ENCODE peak calls at places on chromosomes 13 and 19, in five cellular contexts. Q is HepG2, R is H1, M is HCT116, E is SK-N-SH. G is an unnamed sample.

GRCh38 chr19:40524655-40525054 is 52.0 kb upstream of the SHKBP1 start:
- DNase-seq in Q (no peak), R (no peak), M (no peak), E (no peak), G (no peak)

GRCh38 chr19:31146546-31147183 is 202.6 kb downstream of the TSHZ3 start:
- DNase-seq in Q (no peak), R (no peak), M (no peak), E (no peak), G (no peak)

GRCh38 chr13:50421457-50422130 is 406.4 kb downstream of the KCNRG start:
- DNase-seq in Q (no peak), R (no peak), M (no peak), E (no peak), G (no peak)

GRCh38 chr19:44303976-44304568 is 753 bp downstream of the ZNF235 start:
- DNase-seq in Q (no peak), R (no peak), M (no peak), E (peak), G (no peak)

GRCh38 chr13:104460553-104460952 is 1394.3 kb upstream of the SLC10A2 start:
- DNase-seq in Q (no peak), R (no peak), M (no peak), E (no peak), G (no peak)

GRCh38 chr19:57334191-57334590 is 13.9 kb downstream of the ZNF543 start:
- DNase-seq in Q (peak), R (no peak), M (no peak), E (no peak), G (no peak)

GRCh38 chr13:37960427-37960826 is 90.9 kb upstream of the TRPC4 start:
- DNase-seq in Q (no peak), R (no peak), M (no peak), E (no peak), G (peak)

GRCh38 chr19:15144046-15144646 is 36.9 kb downstream of the SYDE1 start:
- DNase-seq in Q (no peak), R (no peak), M (no peak), E (no peak), G (no peak)

GRCh38 chr19:29715695-29716581 is 877 bp upstream of the C19orf12 start:
- DNase-seq in Q (peak), R (no peak), M (no peak), E (no peak), G (no peak)

GRCh38 chr19:6455924-6456323 is 3.7 kb downstream of the SLC25A23 start:
- DNase-seq in Q (no peak), R (no peak), M (no peak), E (no peak), G (no peak)

GRCh38 chr19:6424190-6424938 is at the start of gene KHSRP:
- DNase-seq in Q (no peak), R (no peak), M (no peak), E (peak), G (no peak)

GRCh38 chr19:36605101-36605838 is at the start of gene ZNF382:
- DNase-seq in Q (peak), R (no peak), M (no peak), E (peak), G (peak)

GRCh38 chr19:4991538-4991937 is 22.6 kb downstream of the KDM4B start:
- DNase-seq in Q (no peak), R (no peak), M (no peak), E (peak), G (peak)

GRCh38 chr13:110643324-110643723 is 28.0 kb downstream of the NAXD start:
- DNase-seq in Q (no peak), R (no peak), M (no peak), E (no peak), G (no peak)

GRCh38 chr19:48632692-48633147 is 4.5 kb downstream of the DBP start:
- DNase-seq in Q (no peak), R (no peak), M (no peak), E (no peak), G (no peak)

GRCh38 chr13:97567510-97568243 is 133.7 kb downstream of the RAP2A start:
- DNase-seq in Q (peak), R (no peak), M (peak), E (no peak), G (peak)

GRCh38 chr13:108987488-108987887 is 358.1 kb downstream of the MYO16 start:
- DNase-seq in Q (no peak), R (no peak), M (no peak), E (no peak), G (no peak)

GRCh38 chr19:15323496-15324235 is 8.7 kb downstream of the BRD4 start:
- DNase-seq in Q (peak), R (no peak), M (no peak), E (no peak), G (no peak)

GRCh38 chr13:26020536-26021290 is 31.1 kb downstream of the SHISA2 start:
- DNase-seq in Q (no peak), R (no peak), M (no peak), E (no peak), G (no peak)

GRCh38 chr13:35055705-35056104 is 113.6 kb downstream of the NBEA start:
- DNase-seq in Q (no peak), R (no peak), M (no peak), E (no peak), G (no peak)

GRCh38 chr19:12838893-12839656 is 760 bp downstream of the MAST1 start:
- DNase-seq in Q (no peak), R (no peak), M (no peak), E (peak), G (peak)

GRCh38 chr19:4267901-4268815 is 10.9 kb upstream of the SHD start:
- DNase-seq in Q (peak), R (no peak), M (no peak), E (no peak), G (no peak)

GRCh38 chr19:5989388-5990074 is 11.6 kb upstream of the RANBP3 start:
- DNase-seq in Q (no peak), R (no peak), M (no peak), E (no peak), G (no peak)

GRCh38 chr13:73520566-73521290 is 461.9 kb downstream of the KLF5 start:
- DNase-seq in Q (no peak), R (no peak), M (no peak), E (no peak), G (no peak)

GRCh38 chr13:23289917-23290357 is 109.2 kb downstream of the SGCG start:
- DNase-seq in Q (no peak), R (no peak), M (no peak), E (peak), G (no peak)

GRCh38 chr13:52954838-52955237 is 73.8 kb upstream of the OLFM4 start:
- DNase-seq in Q (no peak), R (peak), M (no peak), E (no peak), G (no peak)

GRCh38 chr13:56019606-56020005 is 1121.1 kb upstream of the PRR20A start:
- DNase-seq in Q (no peak), R (no peak), M (no peak), E (no peak), G (no peak)

GRCh38 chr13:92963029-92963428 is 263.6 kb upstream of the GPC6 start:
- DNase-seq in Q (no peak), R (no peak), M (no peak), E (no peak), G (no peak)

GRCh38 chr19:12596927-12597548 is 13.6 kb downstream of the ZNF490 start:
- DNase-seq in Q (no peak), R (no peak), M (no peak), E (no peak), G (no peak)

GRCh38 chr19:31670931-31671330 is 321.7 kb upstream of the TSHZ3 start:
- DNase-seq in Q (no peak), R (no peak), M (no peak), E (no peak), G (no peak)

GRCh38 chr13:96020155-96020575 is 33.0 kb downstream of the UGGT2 start:
- DNase-seq in Q (peak), R (no peak), M (peak), E (peak), G (peak)

GRCh38 chr13:71374471-71375041 is 492.4 kb downstream of the DACH1 start:
- DNase-seq in Q (no peak), R (no peak), M (no peak), E (no peak), G (no peak)

GRCh38 chr19:29576761-29577661 is 29.1 kb upstream of the POP4 start:
- DNase-seq in Q (no peak), R (no peak), M (no peak), E (no peak), G (no peak)

GRCh38 chr19:57248646-57249045 is 8.2 kb downstream of the ZNF805 start:
- DNase-seq in Q (no peak), R (no peak), M (no peak), E (no peak), G (no peak)

GRCh38 chr19:19751846-19752245 is 18.9 kb upstream of the ZNF14 start:
- DNase-seq in Q (no peak), R (no peak), M (no peak), E (no peak), G (no peak)
- TF ChIP-seq JUND in Q (no peak), R (no peak), M (no peak), E (no peak), G (no peak)

DNA sequence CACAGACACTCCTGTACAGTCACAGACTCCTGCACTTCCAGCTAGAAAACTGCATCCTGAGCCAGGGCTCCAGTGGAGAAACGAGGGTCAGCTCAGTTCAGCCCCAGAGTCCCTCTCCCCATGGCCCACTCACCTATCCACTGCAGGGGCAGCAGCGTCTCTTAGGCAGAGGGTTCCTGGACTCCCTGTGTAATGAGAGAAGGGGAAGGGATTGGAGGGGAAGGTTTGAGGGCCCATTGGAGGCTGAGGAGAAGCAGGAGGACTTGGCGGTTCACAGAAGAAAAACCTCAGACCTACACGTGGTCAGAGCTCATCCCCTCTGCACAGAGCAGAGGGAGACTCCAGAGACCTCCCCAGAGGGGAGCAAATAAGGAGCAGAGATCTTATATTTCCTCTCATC is 9.2 kb upstream of the CEACAM18 start:
- DNase-seq in Q (no peak), R (no peak), M (no peak), E (no peak), G (no peak)
- TF ChIP-seq JUND in Q (no peak), R (no peak), M (no peak), E (no peak), G (no peak)

GRCh38 chr19:37970699-37971098 is 63.7 kb downstream of the SIPA1L3 start:
- DNase-seq in Q (no peak), R (no peak), M (no peak), E (no peak), G (no peak)

GRCh38 chr19:37966211-37967072 is 59.4 kb downstream of the SIPA1L3 start:
- DNase-seq in Q (no peak), R (no peak), M (no peak), E (no peak), G (no peak)

GRCh38 chr19:37972803-37973202 is 65.8 kb downstream of the SIPA1L3 start:
- DNase-seq in Q (no peak), R (no peak), M (no peak), E (no peak), G (no peak)

GRCh38 chr19:37973666-37974065 is 66.7 kb downstream of the SIPA1L3 start:
- DNase-seq in Q (no peak), R (no peak), M (no peak), E (no peak), G (no peak)

GRCh38 chr19:37969695-37970094 is 62.7 kb downstream of the SIPA1L3 start:
- DNase-seq in Q (no peak), R (no peak), M (no peak), E (no peak), G (peak)
- TF ChIP-seq JUND in Q (no peak), R (no peak), M (no peak), E (no peak), G (no peak)

GRCh38 chr19:49896863-49897621 is at the start of gene IL4I1:
- DNase-seq in Q (no peak), R (no peak), M (no peak), E (no peak), G (no peak)
- TF ChIP-seq JUND in Q (no peak), R (no peak), M (no peak), E (no peak), G (no peak)

DNA sequence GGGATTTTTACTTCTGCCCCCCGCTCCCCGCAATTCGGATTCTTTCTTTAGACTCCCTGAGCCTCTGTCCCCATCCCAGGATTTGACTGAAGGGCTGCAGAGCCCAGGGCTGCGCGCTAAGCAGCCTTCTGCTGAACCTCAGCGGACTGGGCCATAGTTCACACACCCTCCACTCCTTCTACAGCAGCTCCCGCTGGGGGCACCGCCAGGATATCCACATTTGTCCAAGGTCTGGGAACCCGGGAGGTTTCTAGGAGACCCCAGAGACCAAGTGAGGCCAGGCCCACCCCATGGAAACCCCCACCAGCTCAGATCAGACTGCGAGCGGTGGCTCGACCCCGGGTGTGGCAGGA is 463.3 kb downstream of the ITGBL1 start:
- DNase-seq in Q (no peak), R (no peak), M (no peak), E (no peak), G (no peak)
- TF ChIP-seq JUND in Q (no peak), R (no peak), M (no peak), E (no peak), G (no peak)